ENCODE peak calls at places on chromosomes 13 and 19, in four cellular contexts. Z is GM12878, P is HepG2, Y is K562. L is an unnamed sample.

GRCh38 chr19:711224-711623 is 2.5 kb downstream of the PALM start:
- DNase-seq in P (no peak), Y (no peak), Z (no peak), L (no peak)

GRCh38 chr13:113581871-113582270 is 2.7 kb upstream of the TFDP1 start:
- DNase-seq in P (no peak), Z (no peak), Y (no peak), L (no peak)

GRCh38 chr13:46265292-46265691 is 53.6 kb downstream of the LRRC63 start:
- DNase-seq in Z (no peak), Y (no peak), P (no peak), L (no peak)

GRCh38 chr19:48342841-48343540 is 17.6 kb downstream of the EMP3 start:
- DNase-seq in Z (no peak), P (no peak), Y (peak), L (no peak)

GRCh38 chr19:51887522-51888498 is at the start of gene ZNF577:
- DNase-seq in Y (no peak), P (no peak), Z (no peak), L (peak)

GRCh38 chr19:16076958-16077611 is 790 bp downstream of the TPM4 start:
- DNase-seq in Y (peak), P (no peak), Z (no peak), L (peak)

GRCh38 chr19:8924283-8924682 is 85.9 kb downstream of the MUC16 start:
- DNase-seq in Y (no peak), Z (no peak), P (no peak), L (no peak)

GRCh38 chr19:1259206-1259872 is 9.8 kb upstream of the CIRBP start:
- DNase-seq in P (peak), Z (peak), Y (no peak), L (peak)

GRCh38 chr13:23007430-23007829 is 173.3 kb upstream of the SGCG start:
- DNase-seq in Z (no peak), Y (no peak), P (no peak), L (no peak)

GRCh38 chr19:41997851-41998229 is 3.8 kb upstream of the ATP1A3 start:
- DNase-seq in P (no peak), Y (no peak), Z (no peak), L (peak)

GRCh38 chr13:80382576-80382975 is 41.6 kb upstream of the SPRY2 start:
- DNase-seq in P (no peak), Z (no peak), Y (no peak), L (no peak)

GRCh38 chr13:44474122-44474910 is 100.7 kb downstream of the SERP2 start:
- DNase-seq in Y (no peak), P (peak), Z (no peak), L (no peak)

GRCh38 chr19:48239582-48240141 is 16.1 kb downstream of the CARD8 start:
- DNase-seq in Y (no peak), P (no peak), Z (no peak), L (no peak)

GRCh38 chr13:98892077-98892476 is 85.8 kb downstream of the DOCK9 start:
- DNase-seq in Y (no peak), P (no peak), Z (no peak), L (no peak)

GRCh38 chr13:111636271-111636670 is 315.8 kb downstream of the TEX29 start:
- DNase-seq in Y (no peak), Z (no peak), P (no peak), L (no peak)

GRCh38 chr19:49687566-49688316 is 1.7 kb upstream of the ADM5 start:
- DNase-seq in P (no peak), Y (no peak), Z (no peak), L (no peak)

GRCh38 chr13:76856141-76856571 is 30.0 kb downstream of the KCTD12 start:
- DNase-seq in Y (no peak), Z (no peak), P (no peak), L (no peak)

GRCh38 chr13:51803018-51803417 is 945 bp downstream of the DHRS12 start:
- DNase-seq in P (no peak), Y (no peak), Z (no peak), L (peak)

GRCh38 chr19:7748756-7749155 is 1.4 kb upstream of the CD209 start:
- DNase-seq in P (peak), Z (no peak), Y (no peak), L (no peak)

GRCh38 chr19:51375504-51376221 is 3.2 kb upstream of the NKG7 start:
- DNase-seq in Z (peak), P (no peak), Y (no peak), L (no peak)

GRCh38 chr13:40115456-40115855 is 460.0 kb downstream of the COG6 start:
- DNase-seq in Z (no peak), Y (no peak), P (no peak), L (no peak)

GRCh38 chr13:101917833-101918755 is 465.6 kb downstream of the ITGBL1 start:
- DNase-seq in P (no peak), Y (no peak), Z (no peak), L (peak)

GRCh38 chr13:39012608-39013007 is 22.0 kb upstream of the STOML3 start:
- DNase-seq in P (no peak), Z (no peak), Y (no peak), L (peak)

GRCh38 chr13:74464656-74465055 is 330.5 kb upstream of the KLF12 start:
- DNase-seq in Y (no peak), P (no peak), Z (no peak), L (no peak)

GRCh38 chr13:52348081-52348480 is 57.9 kb downstream of the THSD1 start:
- DNase-seq in Y (no peak), P (no peak), Z (no peak), L (no peak)

GRCh38 chr13:67155898-67156717 is 74.0 kb downstream of the PCDH9 start:
- DNase-seq in Z (no peak), P (no peak), Y (no peak), L (no peak)

GRCh38 chr19:18096258-18096657 is 1.3 kb upstream of the MAST3 start:
- DNase-seq in Z (no peak), P (no peak), Y (no peak), L (no peak)

GRCh38 chr13:90968510-90968909 is 379.0 kb upstream of the MIR17HG start:
- DNase-seq in Z (no peak), Y (no peak), P (peak), L (peak)

GRCh38 chr13:91878491-91878890 is 480.1 kb downstream of the GPC5 start:
- DNase-seq in Y (no peak), Z (no peak), P (no peak), L (no peak)

GRCh38 chr13:50894504-50894903 is 15.1 kb upstream of the RNASEH2B start:
- DNase-seq in P (no peak), Z (no peak), Y (no peak), L (no peak)

GRCh38 chr19:6521718-6522646 is 8.8 kb upstream of the TNFSF9 start:
- DNase-seq in Y (peak), Z (peak), P (no peak), L (no peak)

GRCh38 chr19:16073988-16074387 is 2.3 kb upstream of the TPM4 start:
- DNase-seq in Y (no peak), P (no peak), Z (no peak), L (no peak)

GRCh38 chr19:3671680-3672574 is 28.3 kb downstream of the PIP5K1C start:
- DNase-seq in Y (peak), Z (no peak), P (no peak), L (no peak)

GRCh38 chr13:28013482-28013881 is 25.0 kb upstream of the URAD start:
- DNase-seq in P (no peak), Y (no peak), Z (no peak), L (no peak)

DNA sequence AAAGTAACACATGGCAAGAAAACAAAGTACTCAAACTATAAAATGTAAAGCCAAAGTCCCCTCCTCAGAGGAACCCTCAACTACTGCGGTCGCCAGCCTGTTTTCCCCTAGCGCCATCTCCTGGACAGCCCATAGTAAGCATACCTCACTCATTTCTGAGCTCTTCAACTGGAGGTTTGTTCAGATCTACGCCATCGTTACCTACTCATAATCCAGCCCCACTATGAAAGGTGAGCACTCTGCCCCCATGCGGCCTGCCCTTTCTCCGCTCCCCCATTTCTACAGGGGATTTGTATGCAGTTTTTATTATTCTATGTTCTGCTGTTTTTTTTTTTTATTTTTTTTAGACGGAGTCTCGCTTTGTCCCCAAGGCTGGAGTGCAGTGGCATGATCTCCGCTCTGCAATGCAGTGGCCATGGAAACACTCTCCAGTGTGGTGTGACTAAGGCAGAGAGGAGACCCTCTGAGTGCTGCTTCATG is 26.2 kb downstream of the OPA3 start:
- DNase-seq in Y (peak), P (peak), Z (no peak), L (peak)
- TF ChIP-seq SMC3 in Y (peak), P (peak), Z (peak), L (peak)

GRCh38 chr13:48448963-48449614 is 36.2 kb upstream of the LPAR6 start:
- DNase-seq in P (no peak), Z (no peak), Y (no peak), L (no peak)
- TF ChIP-seq ZBTB33 in P (no peak), Z (no peak), Y (no peak), L (no peak)

DNA sequence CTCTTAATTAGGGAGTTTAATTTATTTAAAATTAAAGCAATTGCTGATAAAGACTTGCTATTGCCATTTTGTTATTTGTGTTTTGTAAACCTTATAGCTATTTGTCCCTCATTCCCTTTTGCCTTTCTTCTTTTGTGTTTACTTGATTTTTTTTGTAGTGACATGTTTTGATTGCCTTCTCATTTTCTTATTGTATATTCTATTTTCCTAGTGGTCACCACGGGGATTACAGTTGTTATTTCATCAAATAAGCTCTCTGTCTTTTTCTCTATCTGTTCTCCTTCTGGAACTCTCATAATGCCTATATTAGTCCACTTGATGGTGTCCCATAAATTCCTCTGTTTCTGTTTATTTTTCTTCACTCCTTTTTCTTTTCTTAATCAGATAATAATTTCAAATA is 64.4 kb upstream of the FRY start:
- DNase-seq in Z (no peak), P (no peak), Y (no peak), L (no peak)
- TF ChIP-seq SMC3 in Z (no peak), P (no peak), Y (no peak), L (no peak)

DNA sequence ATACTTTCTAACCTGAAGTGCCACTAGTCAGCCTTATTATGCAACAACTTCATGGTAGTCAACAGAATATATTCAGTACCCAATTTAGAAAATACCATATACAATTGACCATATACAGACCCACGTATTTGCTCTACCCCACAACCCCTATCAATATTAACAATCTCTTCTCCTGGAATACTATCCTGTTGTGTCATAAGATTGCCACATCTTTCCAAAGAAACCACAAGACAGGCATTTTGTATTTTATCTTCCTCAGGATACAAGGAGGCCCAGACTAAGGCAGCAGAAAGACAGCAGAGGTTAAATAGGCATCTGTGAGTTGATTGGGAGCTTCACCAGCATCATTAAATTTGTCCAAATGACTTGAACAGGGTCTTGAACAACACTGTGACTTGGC is 4.5 kb downstream of the SPART start:
- DNase-seq in Z (no peak), Y (no peak), P (no peak), L (no peak)
- TF ChIP-seq ZBTB33 in Z (no peak), Y (no peak), P (no peak), L (no peak)

DNA sequence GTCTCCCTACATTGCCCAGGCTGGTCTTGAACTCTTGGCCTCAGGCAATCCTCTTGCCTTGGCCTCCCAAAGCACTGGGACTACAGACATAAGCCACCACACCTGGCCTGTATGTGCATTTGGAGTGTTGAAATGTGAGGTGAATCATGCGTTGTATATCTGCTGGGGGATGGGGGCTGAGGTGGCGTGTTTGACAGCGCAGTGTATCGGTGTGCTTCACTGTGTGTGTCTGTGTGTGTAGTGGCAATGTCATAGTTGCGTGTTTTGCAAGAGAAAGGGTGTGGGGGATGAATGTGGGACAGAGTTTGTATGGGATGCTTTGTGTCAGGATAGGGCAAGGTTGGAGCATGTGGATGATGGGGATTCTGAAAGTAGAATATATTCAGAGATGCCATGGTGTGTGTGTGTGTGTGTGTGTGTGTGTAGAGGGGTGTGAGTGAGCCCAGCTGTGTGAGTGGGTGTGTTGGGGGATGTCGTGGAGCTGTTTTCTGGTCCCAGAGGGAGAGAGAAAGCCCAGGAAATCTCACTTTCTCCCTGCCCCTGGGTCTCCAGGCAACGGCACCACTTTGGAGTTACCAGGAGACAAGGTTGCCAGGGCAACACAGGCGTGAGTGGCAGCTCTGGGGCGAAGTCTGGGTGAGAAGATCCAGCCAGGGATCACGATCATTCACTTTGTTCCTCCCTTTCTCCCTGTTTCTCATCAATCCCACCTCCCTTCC is 1.1 kb upstream of the SWSAP1 start:
- DNase-seq in Z (no peak), Y (no peak), P (no peak), L (peak)
- TF ChIP-seq SMC3 in Z (no peak), Y (no peak), P (no peak), L (no peak)